ENCODE peak calls at places on chromosomes 3 and 15, in four cellular contexts. One of them, this sample, is unnamed.

GRCh38 chr3:28077566-28077965 is 163.9 kb upstream of the CMC1 start:
- DNase-seq in A549: no peak
- DNase-seq in K562: no peak
- DNase-seq in HepG2: peak; percentile 25
- DNase-seq in this sample: no peak

GRCh38 chr3:20401253-20401652 is 215.2 kb upstream of the SGO1 start:
- DNase-seq in A549: no peak
- DNase-seq in K562: no peak
- DNase-seq in HepG2: no peak
- DNase-seq in this sample: no peak

GRCh38 chr15:78709263-78709882 is 68.4 kb upstream of the CHRNB4 start:
- DNase-seq in A549: peak; percentile 86
- DNase-seq in K562: peak; percentile 78
- DNase-seq in HepG2: peak; percentile 39
- DNase-seq in this sample: no peak

GRCh38 chr3:194485471-194485875 is 1.3 kb downstream of the ATP13A3 start:
- DNase-seq in HepG2: no peak
- DNase-seq in K562: no peak
- DNase-seq in A549: no peak
- DNase-seq in this sample: no peak

GRCh38 chr3:184472723-184473419 is 88.7 kb upstream of the EPHB3 start:
- DNase-seq in A549: no peak
- DNase-seq in HepG2: no peak
- DNase-seq in K562: no peak
- DNase-seq in this sample: no peak

GRCh38 chr15:59436774-59437472 is 1.1 kb upstream of the FAM81A start:
- DNase-seq in HepG2: no peak
- DNase-seq in K562: no peak
- DNase-seq in A549: no peak
- DNase-seq in this sample: no peak

GRCh38 chr3:69716119-69716518 is 23.1 kb upstream of the MITF start:
- DNase-seq in HepG2: no peak
- DNase-seq in A549: no peak
- DNase-seq in K562: no peak
- DNase-seq in this sample: no peak

GRCh38 chr3:10248984-10249748 is 907 bp downstream of the TATDN2 start:
- DNase-seq in HepG2: no peak
- DNase-seq in A549: peak; percentile 62
- DNase-seq in K562: peak; percentile 66
- DNase-seq in this sample: no peak

GRCh38 chr15:82848201-82848993 is 39.0 kb downstream of the WHAMM start:
- DNase-seq in K562: no peak
- DNase-seq in HepG2: no peak
- DNase-seq in A549: no peak
- DNase-seq in this sample: no peak

GRCh38 chr15:90561344-90562244 is 31.9 kb downstream of the CRTC3 start:
- DNase-seq in K562: no peak
- DNase-seq in HepG2: no peak
- DNase-seq in A549: no peak
- DNase-seq in this sample: no peak

GRCh38 chr15:56194035-56194434 is 49.6 kb downstream of the RFX7 start:
- DNase-seq in HepG2: no peak
- DNase-seq in K562: no peak
- DNase-seq in A549: no peak
- DNase-seq in this sample: no peak

GRCh38 chr15:68655686-68656437 is 77.1 kb downstream of the CORO2B start:
- DNase-seq in HepG2: no peak
- DNase-seq in A549: no peak
- DNase-seq in K562: no peak
- DNase-seq in this sample: no peak

GRCh38 chr3:17678116-17678741 is 64.2 kb downstream of the TBC1D5 start:
- DNase-seq in HepG2: no peak
- DNase-seq in A549: no peak
- DNase-seq in K562: no peak
- DNase-seq in this sample: no peak

GRCh38 chr3:151403246-151403645 is 18.7 kb upstream of the P2RY12 start:
- DNase-seq in A549: no peak
- DNase-seq in HepG2: no peak
- DNase-seq in K562: no peak
- DNase-seq in this sample: no peak

GRCh38 chr3:138051946-138052802 is 42.2 kb downstream of the CLDN18 start:
- DNase-seq in K562: peak; percentile 22
- DNase-seq in HepG2: peak; percentile 28
- DNase-seq in A549: peak; percentile 7
- DNase-seq in this sample: no peak

GRCh38 chr15:92655178-92655995 is at the start of gene FAM174B:
- DNase-seq in K562: no peak
- DNase-seq in HepG2: no peak
- DNase-seq in A549: peak; percentile 65
- DNase-seq in this sample: no peak

GRCh38 chr15:61659571-61660190 is 400.6 kb downstream of the VPS13C start:
- DNase-seq in A549: no peak
- DNase-seq in K562: no peak
- DNase-seq in HepG2: no peak
- DNase-seq in this sample: no peak

GRCh38 chr3:195079636-195080035 is 191.3 kb downstream of the XXYLT1 start:
- DNase-seq in A549: no peak
- DNase-seq in HepG2: no peak
- DNase-seq in K562: no peak
- DNase-seq in this sample: no peak

GRCh38 chr3:87625911-87626310 is 349.5 kb upstream of the POU1F1 start:
- DNase-seq in A549: no peak
- DNase-seq in K562: no peak
- DNase-seq in HepG2: no peak
- DNase-seq in this sample: no peak

GRCh38 chr15:82098674-82099073 is 52.9 kb upstream of the MEX3B start:
- DNase-seq in HepG2: no peak
- DNase-seq in A549: no peak
- DNase-seq in K562: no peak
- DNase-seq in this sample: no peak

GRCh38 chr3:126113733-126114132 is 29.8 kb upstream of the SLC41A3 start:
- DNase-seq in HepG2: no peak
- DNase-seq in A549: peak; percentile 31
- DNase-seq in K562: peak; percentile 23
- DNase-seq in this sample: no peak

GRCh38 chr15:100120111-100120510 is 221.7 kb downstream of the ADAMTS17 start:
- DNase-seq in A549: no peak
- DNase-seq in HepG2: no peak
- DNase-seq in K562: no peak
- DNase-seq in this sample: no peak

GRCh38 chr3:142863010-142863787 is 25.7 kb downstream of the PCOLCE2 start:
- DNase-seq in HepG2: no peak
- DNase-seq in A549: no peak
- DNase-seq in K562: no peak
- DNase-seq in this sample: no peak

GRCh38 chr3:54572197-54572895 is 355.5 kb downstream of the LRTM1 start:
- DNase-seq in K562: no peak
- DNase-seq in HepG2: no peak
- DNase-seq in A549: no peak
- DNase-seq in this sample: no peak

GRCh38 chr3:193850084-193850619 is 257.1 kb downstream of the OPA1 start:
- DNase-seq in A549: no peak
- DNase-seq in K562: no peak
- DNase-seq in HepG2: no peak
- DNase-seq in this sample: no peak

GRCh38 chr3:192875971-192876565 is 41.6 kb downstream of the MB21D2 start:
- DNase-seq in A549: no peak
- DNase-seq in HepG2: peak; percentile 74
- DNase-seq in K562: no peak
- DNase-seq in this sample: no peak

GRCh38 chr15:68365140-68365745 is 66.7 kb downstream of the ITGA11 start:
- DNase-seq in A549: no peak
- DNase-seq in K562: no peak
- DNase-seq in HepG2: no peak
- DNase-seq in this sample: no peak

GRCh38 chr15:35746121-35746520 is 200.2 kb upstream of the DPH6 start:
- DNase-seq in K562: no peak
- DNase-seq in HepG2: no peak
- DNase-seq in A549: no peak
- DNase-seq in this sample: no peak

GRCh38 chr3:8839607-8840325 is 70.4 kb upstream of the OXTR start:
- DNase-seq in HepG2: no peak
- DNase-seq in K562: no peak
- DNase-seq in A549: peak; percentile 29
- DNase-seq in this sample: no peak

GRCh38 chr15:69666441-69666882 is 213.8 kb downstream of the RPLP1 start:
- DNase-seq in A549: no peak
- DNase-seq in HepG2: no peak
- DNase-seq in K562: no peak
- DNase-seq in this sample: no peak

GRCh38 chr3:26280517-26280916 is 342.1 kb upstream of the LRRC3B start:
- DNase-seq in HepG2: no peak
- DNase-seq in K562: no peak
- DNase-seq in A549: no peak
- DNase-seq in this sample: no peak
- TF ChIP-seq CHD4 in HepG2: no peak
- TF ChIP-seq CHD4 in K562: no peak
- TF ChIP-seq CHD4 in A549: no peak
- TF ChIP-seq CHD4 in this sample: no peak

DNA sequence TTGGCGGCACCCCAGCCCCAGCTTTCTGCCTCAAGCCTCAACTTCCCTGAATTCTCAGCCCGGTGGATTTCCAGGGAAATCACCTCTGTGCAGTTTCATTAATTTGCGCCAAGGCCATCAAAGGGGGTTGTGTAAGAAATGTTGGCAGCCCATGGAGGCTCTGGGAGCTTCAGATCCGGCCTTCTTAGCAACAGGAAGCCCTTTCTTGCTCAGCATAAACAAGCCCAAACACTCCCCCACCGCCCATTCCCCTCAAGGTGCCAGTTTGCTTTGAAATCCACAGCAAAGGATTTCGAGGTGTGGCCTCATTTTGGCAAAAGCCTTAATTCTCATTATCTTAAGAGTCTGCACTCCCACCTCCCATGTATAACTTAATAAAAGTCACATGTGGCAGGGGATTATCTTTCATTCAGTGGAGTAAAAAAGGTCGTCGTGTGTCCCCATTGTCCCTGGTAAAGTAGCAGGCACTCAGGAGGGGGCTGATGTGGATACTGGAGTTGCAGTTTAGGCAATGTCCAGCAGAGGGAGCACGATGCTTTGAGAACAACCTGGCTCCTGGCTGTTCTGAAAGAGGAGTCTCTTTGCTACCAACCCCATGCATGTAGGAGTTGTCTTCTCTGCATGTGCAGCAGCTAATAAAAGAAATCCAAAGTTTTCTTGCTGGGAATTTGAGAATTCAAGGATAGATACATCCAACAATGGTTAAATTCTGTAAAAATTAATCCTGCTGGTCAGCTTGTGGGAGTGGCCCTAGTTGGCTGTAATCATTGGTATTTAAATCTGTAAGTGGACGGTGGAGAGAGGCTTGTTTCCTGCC is 39.5 kb downstream of the EBLN2 start:
- DNase-seq in K562: peak; percentile 78
- DNase-seq in HepG2: peak; percentile 75
- DNase-seq in A549: peak; percentile 90
- DNase-seq in this sample: peak; percentile 23
- TF ChIP-seq CHD4 in K562: no peak
- TF ChIP-seq CHD4 in HepG2: no peak
- TF ChIP-seq CHD4 in A549: no peak
- TF ChIP-seq CHD4 in this sample: no peak

GRCh38 chr3:124748560-124749198 is 18.4 kb downstream of the UMPS start:
- DNase-seq in K562: no peak
- DNase-seq in A549: no peak
- DNase-seq in HepG2: no peak
- DNase-seq in this sample: no peak
- TF ChIP-seq CHD4 in K562: no peak
- TF ChIP-seq CHD4 in A549: no peak
- TF ChIP-seq CHD4 in HepG2: no peak
- TF ChIP-seq CHD4 in this sample: no peak

GRCh38 chr3:7684193-7684592 is 817.4 kb upstream of the LMCD1 start:
- DNase-seq in HepG2: no peak
- DNase-seq in K562: no peak
- DNase-seq in A549: no peak
- DNase-seq in this sample: no peak
- TF ChIP-seq CHD4 in HepG2: no peak
- TF ChIP-seq CHD4 in K562: no peak
- TF ChIP-seq CHD4 in A549: no peak
- TF ChIP-seq CHD4 in this sample: no peak

DNA sequence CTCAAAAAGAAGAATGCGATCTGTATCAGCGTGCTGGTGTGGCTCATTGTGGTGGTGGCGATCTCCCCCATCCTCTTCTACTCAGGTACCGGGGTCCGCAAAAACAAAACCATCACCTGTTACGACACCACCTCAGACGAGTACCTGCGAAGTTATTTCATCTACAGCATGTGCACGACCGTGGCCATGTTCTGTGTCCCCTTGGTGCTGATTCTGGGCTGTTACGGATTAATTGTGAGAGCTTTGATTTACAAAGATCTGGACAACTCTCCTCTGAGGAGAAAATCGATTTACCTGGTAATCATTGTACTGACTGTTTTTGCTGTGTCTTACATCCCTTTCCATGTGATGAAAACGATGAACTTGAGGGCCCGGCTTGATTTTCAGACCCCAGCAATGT is 1.3 kb downstream of the P2RY1 start:
- DNase-seq in A549: no peak
- DNase-seq in HepG2: no peak
- DNase-seq in K562: no peak
- DNase-seq in this sample: no peak
- TF ChIP-seq CHD4 in A549: no peak
- TF ChIP-seq CHD4 in HepG2: no peak
- TF ChIP-seq CHD4 in K562: no peak
- TF ChIP-seq CHD4 in this sample: no peak

GRCh38 chr3:46930176-46930944 is 46.2 kb downstream of the CCDC12 start:
- DNase-seq in HepG2: no peak
- DNase-seq in K562: no peak
- DNase-seq in A549: no peak
- DNase-seq in this sample: no peak
- TF ChIP-seq CHD4 in HepG2: no peak
- TF ChIP-seq CHD4 in K562: no peak
- TF ChIP-seq CHD4 in A549: no peak
- TF ChIP-seq CHD4 in this sample: no peak

DNA sequence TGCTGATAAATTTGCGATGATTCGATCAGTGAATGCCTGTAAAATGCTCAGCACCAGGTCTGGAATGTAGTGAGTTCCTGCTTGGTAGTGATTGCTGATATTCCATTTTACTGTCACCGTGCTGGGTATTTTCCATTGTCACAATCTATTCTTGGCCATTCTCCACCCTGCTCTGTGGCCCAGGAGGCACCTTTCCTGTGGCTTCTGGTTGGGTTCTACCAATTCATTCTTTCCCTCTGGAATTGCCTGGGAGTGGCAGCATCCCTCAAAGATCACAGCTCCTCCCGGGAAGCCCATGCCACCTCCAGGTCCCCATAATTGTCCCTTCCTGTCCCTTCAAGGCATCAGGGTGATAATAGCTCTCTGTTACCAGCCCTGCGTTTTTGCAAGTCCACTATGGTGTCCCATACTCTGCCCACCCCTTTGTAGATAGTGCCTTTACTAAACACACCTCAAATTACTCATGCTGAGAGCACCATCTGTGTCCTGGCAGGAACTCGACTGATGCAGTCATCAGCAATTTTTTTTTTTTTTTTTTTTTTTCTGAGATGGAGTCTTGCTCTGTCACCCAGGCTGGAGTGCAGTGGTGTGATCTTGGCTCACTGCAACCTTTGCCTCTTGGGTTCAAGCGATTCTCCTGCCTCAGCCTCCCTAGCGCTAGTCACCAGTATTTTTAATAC is 177.8 kb upstream of the PROK2 start:
- DNase-seq in A549: no peak
- DNase-seq in HepG2: no peak
- DNase-seq in K562: no peak
- DNase-seq in this sample: no peak
- TF ChIP-seq CHD4 in A549: no peak
- TF ChIP-seq CHD4 in HepG2: no peak
- TF ChIP-seq CHD4 in K562: no peak
- TF ChIP-seq CHD4 in this sample: no peak